ENCODE peak calls at places on chromosomes 4 and X, in five cellular contexts. One of them, this sample, is unnamed. For H3K4me1 and H3K36me3, the result is how much of the 10 kb centered on the place peaks cover.

GRCh38 chr4:92387459-92388069 is 83.8 kb downstream of the GRID2 start:
- DNase-seq in adipocyte: peak
- DNase-seq in effector memory CD4-positive, alpha-beta T cell: no peak
- DNase-seq in upper lobe of right lung: no peak
- DNase-seq in body of pancreas: peak
- DNase-seq in this sample: no peak

GRCh38 chrX:39955621-39956020 is 142.1 kb downstream of the BCOR start:
- DNase-seq in adipocyte: no peak
- DNase-seq in effector memory CD4-positive, alpha-beta T cell: no peak
- DNase-seq in upper lobe of right lung: no peak
- DNase-seq in body of pancreas: no peak
- DNase-seq in this sample: no peak

GRCh38 chr4:177339794-177340374 is 30.2 kb downstream of the NEIL3 start:
- DNase-seq in adipocyte: peak
- DNase-seq in effector memory CD4-positive, alpha-beta T cell: no peak
- DNase-seq in upper lobe of right lung: no peak
- DNase-seq in body of pancreas: no peak
- DNase-seq in this sample: peak

GRCh38 chr4:15870079-15870478 is 68.5 kb downstream of the FGFBP1 start:
- DNase-seq in adipocyte: no peak
- DNase-seq in effector memory CD4-positive, alpha-beta T cell: no peak
- DNase-seq in upper lobe of right lung: no peak
- DNase-seq in body of pancreas: no peak
- DNase-seq in this sample: no peak

GRCh38 chr4:17787315-17787714 is 5.9 kb upstream of the FAM184B start:
- DNase-seq in adipocyte: peak
- DNase-seq in effector memory CD4-positive, alpha-beta T cell: no peak
- DNase-seq in upper lobe of right lung: no peak
- DNase-seq in body of pancreas: no peak
- DNase-seq in this sample: no peak

GRCh38 chr4:78059524-78059889 is 2.4 kb downstream of the FRAS1 start:
- DNase-seq in adipocyte: peak
- DNase-seq in effector memory CD4-positive, alpha-beta T cell: no peak
- DNase-seq in upper lobe of right lung: no peak
- DNase-seq in body of pancreas: peak
- DNase-seq in this sample: no peak

GRCh38 chrX:2299871-2300270 is 200.9 kb downstream of the DHRSX start:
- DNase-seq in adipocyte: no peak
- DNase-seq in effector memory CD4-positive, alpha-beta T cell: no peak
- DNase-seq in upper lobe of right lung: no peak
- DNase-seq in body of pancreas: no peak
- DNase-seq in this sample: no peak

GRCh38 chrX:103248553-103248952 is 6.4 kb downstream of the TCEAL8 start:
- DNase-seq in adipocyte: peak
- DNase-seq in effector memory CD4-positive, alpha-beta T cell: no peak
- DNase-seq in upper lobe of right lung: no peak
- DNase-seq in body of pancreas: peak
- DNase-seq in this sample: peak

GRCh38 chr4:69823481-69824186 is 36.3 kb downstream of the SULT1E1 start:
- DNase-seq in adipocyte: peak
- DNase-seq in effector memory CD4-positive, alpha-beta T cell: no peak
- DNase-seq in upper lobe of right lung: peak
- DNase-seq in body of pancreas: peak
- DNase-seq in this sample: peak

GRCh38 chr4:123361195-123361861 is 35.3 kb upstream of the SPRY1 start:
- DNase-seq in adipocyte: peak
- DNase-seq in effector memory CD4-positive, alpha-beta T cell: no peak
- DNase-seq in upper lobe of right lung: no peak
- DNase-seq in body of pancreas: peak
- DNase-seq in this sample: no peak

GRCh38 chrX:128754130-128754529 is 701.9 kb upstream of the ACTRT1 start:
- DNase-seq in adipocyte: no peak
- DNase-seq in effector memory CD4-positive, alpha-beta T cell: no peak
- DNase-seq in upper lobe of right lung: no peak
- DNase-seq in body of pancreas: no peak
- DNase-seq in this sample: no peak

GRCh38 chr4:176735300-176735699 is 57.4 kb downstream of the VEGFC start:
- DNase-seq in adipocyte: peak
- DNase-seq in effector memory CD4-positive, alpha-beta T cell: no peak
- DNase-seq in upper lobe of right lung: no peak
- DNase-seq in body of pancreas: no peak
- DNase-seq in this sample: no peak

DNA sequence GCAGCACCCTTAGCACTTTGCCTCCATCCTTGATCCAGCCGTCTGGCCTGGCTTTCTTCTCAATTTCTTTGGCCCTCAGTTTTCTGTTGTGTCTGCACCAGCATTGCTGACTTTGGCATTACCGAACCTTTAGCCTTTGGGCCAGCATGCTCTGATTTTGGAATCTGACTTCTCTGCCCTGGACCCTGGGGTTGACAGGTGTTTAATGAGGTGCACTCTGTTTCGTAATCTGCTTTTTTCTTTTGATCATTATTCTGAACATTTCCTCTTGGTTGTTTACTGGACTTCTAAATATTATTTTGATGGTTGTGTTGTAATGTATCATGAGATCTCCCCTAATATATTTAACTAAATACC is 71.5 kb upstream of the ENPP6 start:
- DNase-seq in adipocyte: no peak
- DNase-seq in effector memory CD4-positive, alpha-beta T cell: no peak
- DNase-seq in upper lobe of right lung: no peak
- DNase-seq in body of pancreas: no peak
- DNase-seq in this sample: no peak
- H3K4me1 ChIP-seq in adipocyte: under half
- H3K4me1 ChIP-seq in effector memory CD4-positive, alpha-beta T cell: under half
- H3K4me1 ChIP-seq in upper lobe of right lung: under half
- H3K4me1 ChIP-seq in body of pancreas: under half
- H3K4me1 ChIP-seq in this sample: under half

GRCh38 chr4:124710253-124710849 is 2.2 kb downstream of the ANKRD50 start:
- DNase-seq in adipocyte: peak
- DNase-seq in effector memory CD4-positive, alpha-beta T cell: no peak
- DNase-seq in upper lobe of right lung: no peak
- DNase-seq in body of pancreas: no peak
- DNase-seq in this sample: no peak
- H3K4me3 ChIP-seq in adipocyte: peak
- H3K4me3 ChIP-seq in effector memory CD4-positive, alpha-beta T cell: no peak
- H3K4me3 ChIP-seq in upper lobe of right lung: peak
- H3K4me3 ChIP-seq in body of pancreas: no peak
- H3K4me3 ChIP-seq in this sample: no peak

GRCh38 chr4:70836081-70836480 is 3.6 kb downstream of the GRSF1 start:
- DNase-seq in adipocyte: no peak
- DNase-seq in effector memory CD4-positive, alpha-beta T cell: no peak
- DNase-seq in upper lobe of right lung: no peak
- DNase-seq in body of pancreas: no peak
- DNase-seq in this sample: no peak
- H3K36me3 ChIP-seq in adipocyte: under half
- H3K36me3 ChIP-seq in effector memory CD4-positive, alpha-beta T cell: under half
- H3K36me3 ChIP-seq in upper lobe of right lung: under half
- H3K36me3 ChIP-seq in body of pancreas: under half
- H3K36me3 ChIP-seq in this sample: under half

DNA sequence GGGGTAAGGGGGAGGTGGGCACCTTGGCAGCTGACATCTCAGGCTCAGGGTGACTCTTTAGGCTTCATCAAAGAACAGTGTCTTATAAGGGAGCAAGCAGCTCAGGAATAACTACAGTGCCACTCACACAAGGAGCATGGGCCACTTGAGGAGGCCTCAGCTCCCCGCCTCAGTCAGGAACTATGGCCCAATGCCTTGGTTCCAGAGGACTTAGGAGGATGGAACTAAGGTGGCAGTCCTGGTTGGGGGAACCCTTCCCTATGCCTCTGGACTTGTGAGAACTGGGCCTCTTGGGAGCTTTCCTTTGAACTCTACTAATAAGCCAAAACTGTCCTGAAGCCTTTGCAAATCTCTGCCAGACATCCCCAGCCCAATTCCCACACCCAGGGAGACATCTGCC is 160.6 kb downstream of the EFNB1 start:
- DNase-seq in adipocyte: no peak
- DNase-seq in effector memory CD4-positive, alpha-beta T cell: no peak
- DNase-seq in upper lobe of right lung: no peak
- DNase-seq in body of pancreas: no peak
- DNase-seq in this sample: no peak
- H3K4me1 ChIP-seq in adipocyte: under half
- H3K4me1 ChIP-seq in effector memory CD4-positive, alpha-beta T cell: under half
- H3K4me1 ChIP-seq in upper lobe of right lung: under half
- H3K4me1 ChIP-seq in body of pancreas: under half
- H3K4me1 ChIP-seq in this sample: under half